ENCODE peak calls at places on chromosomes 3 and 15, in six cellular contexts. E is mesenchymal stem cell, S is neuronal stem cell, T is IMR-90, A is trophoblast cell, L is H1. M is an unnamed sample.

GRCh38 chr3:40572588-40572987 is 47.8 kb downstream of the ZNF621 start:
- DNase-seq in L (no peak), S (no peak), T (no peak), E (no peak), A (no peak), M (peak)

GRCh38 chr15:29970402-29970695 is 112.4 kb upstream of the GOLGA8J start:
- DNase-seq in L (no peak), E (peak), T (no peak), A (no peak), S (no peak), M (no peak)

GRCh38 chr3:108588616-108589015 is 622 bp downstream of the CIP2A start:
- DNase-seq in L (no peak), E (no peak), A (no peak), T (no peak), S (no peak), M (no peak)

GRCh38 chr3:133455281-133455680 is 55.4 kb downstream of the BFSP2 start:
- DNase-seq in S (no peak), A (no peak), E (no peak), L (no peak), T (no peak), M (no peak)

GRCh38 chr15:74692327-74692726 is 3.5 kb downstream of the EDC3 start:
- DNase-seq in L (no peak), S (no peak), A (no peak), T (no peak), E (no peak), M (no peak)

GRCh38 chr3:108914774-108915641 is 38.7 kb downstream of the GUCA1C start:
- DNase-seq in L (peak), E (peak), A (peak), S (peak), T (peak), M (peak)

GRCh38 chr3:120048355-120048754 is 45.9 kb downstream of the GSK3B start:
- DNase-seq in A (no peak), E (no peak), T (peak), L (no peak), S (no peak), M (no peak)

GRCh38 chr3:120438971-120439370 is 11.8 kb downstream of the FSTL1 start:
- DNase-seq in T (peak), S (no peak), A (peak), L (no peak), E (peak), M (no peak)

GRCh38 chr3:168801792-168802191 is 706.1 kb upstream of the GOLIM4 start:
- DNase-seq in S (no peak), E (peak), L (no peak), T (peak), A (peak), M (no peak)

GRCh38 chr3:170142373-170142772 is 39.2 kb downstream of the PHC3 start:
- DNase-seq in T (no peak), S (no peak), A (no peak), L (no peak), E (no peak), M (no peak)

GRCh38 chr3:63753995-63754394 is 65.1 kb upstream of the C3orf49 start:
- DNase-seq in L (no peak), A (no peak), S (no peak), E (no peak), T (no peak), M (no peak)

GRCh38 chr15:26590673-26591072 is 182.2 kb downstream of the GABRB3 start:
- DNase-seq in L (no peak), E (no peak), S (no peak), A (no peak), T (no peak), M (no peak)

DNA sequence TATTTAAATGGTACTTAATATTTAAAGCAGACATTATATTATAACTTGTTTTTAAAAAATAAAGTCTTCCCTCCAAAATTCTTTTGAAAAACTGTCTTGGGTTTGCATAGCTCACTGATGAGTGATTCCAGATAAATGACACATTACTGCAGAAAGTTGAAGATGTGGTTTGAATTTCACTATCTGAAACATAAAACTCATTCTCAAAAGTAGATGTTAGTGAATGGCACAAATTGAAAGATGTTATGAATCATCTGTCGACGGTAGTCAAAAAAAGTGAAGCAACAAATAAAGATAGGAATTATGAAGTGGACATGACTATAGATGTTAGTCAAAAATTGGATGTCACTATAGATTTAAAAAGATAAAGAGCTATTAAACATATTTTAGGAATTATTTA is 280.5 kb downstream of the GAP43 start:
- DNase-seq in E (no peak), S (no peak), A (no peak), T (peak), L (no peak), M (no peak)
- H2BK5ac ChIP-seq in E (no peak), S (no peak), A (no peak), T (no peak), L (no peak), M (no peak)

GRCh38 chr3:14357463-14357862 is 44.9 kb upstream of the SLC6A6 start:
- DNase-seq in S (no peak), L (no peak), A (no peak), T (no peak), E (peak), M (no peak)
- H3K27ac ChIP-seq in S (no peak), L (no peak), A (no peak), T (no peak), E (no peak), M (no peak)

GRCh38 chr15:24898715-24899278 is 56.0 kb upstream of the SNRPN start:
- DNase-seq in A (no peak), S (peak), T (no peak), E (no peak), L (peak), M (peak)
- H3K14ac ChIP-seq in A (no peak), S (no peak), T (no peak), E (no peak), L (no peak), M (no peak)

GRCh38 chr3:71168961-71169411 is 414.5 kb downstream of the FOXP1 start:
- DNase-seq in E (peak), L (no peak), T (peak), A (peak), S (no peak), M (no peak)
- H2BK5ac ChIP-seq in E (no peak), L (no peak), T (peak), A (no peak), S (no peak), M (no peak)

DNA sequence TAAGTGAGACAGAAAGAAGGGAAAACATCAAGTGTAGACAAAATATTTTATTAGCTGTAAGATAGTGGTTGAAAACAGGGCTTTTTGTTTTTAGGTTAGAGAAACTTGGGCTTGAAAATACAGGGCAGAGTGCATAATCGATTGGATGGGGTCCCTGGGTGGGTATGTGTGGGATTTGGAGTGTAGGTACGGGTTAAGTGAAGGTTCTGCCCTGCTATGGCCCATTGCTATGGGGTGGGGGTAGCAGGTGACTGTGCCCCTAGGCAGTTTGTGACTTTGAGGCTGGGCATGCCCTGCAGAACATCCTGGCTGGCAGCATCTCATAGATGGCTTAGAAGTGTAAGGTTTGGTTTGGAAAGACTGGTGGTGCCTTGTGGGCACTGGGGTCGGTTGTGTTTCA is 3.7 kb upstream of the FAM131A start:
- DNase-seq in S (no peak), T (no peak), E (no peak), L (no peak), A (peak), M (no peak)
- H3K27ac ChIP-seq in S (no peak), T (peak), E (peak), L (no peak), A (peak), M (no peak)

GRCh38 chr15:81312790-81313543 is 11.0 kb downstream of the STARD5 start:
- DNase-seq in S (no peak), A (peak), T (peak), L (no peak), E (peak), M (no peak)
- H3K14ac ChIP-seq in S (no peak), A (no peak), T (peak), L (no peak), E (peak), M (no peak)

DNA sequence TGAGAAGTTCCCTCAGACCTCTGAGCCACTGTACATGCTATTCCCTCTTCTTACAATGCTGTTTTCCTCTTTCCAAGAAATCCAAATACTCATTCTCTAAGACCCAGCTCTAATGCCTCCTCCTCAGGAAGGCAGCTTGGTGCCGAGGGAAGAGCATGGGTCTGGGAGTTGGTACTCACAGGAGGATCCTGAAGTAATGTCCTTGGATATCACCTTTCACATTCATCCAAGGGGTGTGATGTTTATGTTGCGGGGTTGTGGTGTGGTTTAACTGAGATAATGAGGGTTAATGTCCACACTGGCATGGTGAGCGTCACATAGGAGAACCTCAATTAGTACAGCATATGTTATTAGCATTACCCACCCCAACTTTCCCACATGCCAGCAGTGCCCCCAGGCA is 31.9 kb downstream of the MYL3 start:
- DNase-seq in A (no peak), L (peak), T (no peak), S (no peak), E (no peak), M (no peak)
- H2BK5ac ChIP-seq in A (no peak), L (no peak), T (no peak), S (no peak), E (no peak), M (no peak)

GRCh38 chr3:188042466-188042865 is 111.5 kb upstream of the LPP start:
- DNase-seq in E (no peak), T (no peak), L (no peak), S (no peak), A (no peak), M (no peak)
- H3K27ac ChIP-seq in E (no peak), T (no peak), L (no peak), S (no peak), A (no peak), M (no peak)

DNA sequence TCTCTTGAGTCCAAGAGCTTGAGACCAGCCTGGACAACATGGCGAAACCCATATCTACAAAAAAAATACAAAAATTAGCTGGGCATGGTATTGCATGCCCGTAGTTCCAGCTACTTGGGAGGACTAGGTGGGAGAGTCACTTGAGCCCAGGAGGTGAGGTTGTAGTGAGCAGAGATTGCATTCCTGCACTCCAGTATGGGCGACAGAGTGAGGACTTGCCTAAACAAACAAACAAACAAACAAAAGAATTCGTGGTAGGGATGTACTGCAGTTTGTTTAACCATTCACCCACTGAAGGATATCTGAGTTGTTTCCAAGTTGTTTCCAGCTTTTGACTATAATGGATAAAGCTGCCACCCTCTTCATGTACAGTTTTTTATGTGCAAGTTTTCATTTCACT is 7.5 kb upstream of the NMD3 start:
- DNase-seq in S (no peak), A (no peak), L (no peak), T (no peak), E (no peak), M (no peak)
- H3K14ac ChIP-seq in S (no peak), A (no peak), L (no peak), T (no peak), E (no peak), M (no peak)

GRCh38 chr15:69089258-69089657 is 71.2 kb upstream of the GLCE start:
- DNase-seq in L (no peak), E (no peak), A (no peak), T (no peak), S (no peak), M (peak)

GRCh38 chr15:69088300-69088965 is 72.0 kb upstream of the GLCE start:
- DNase-seq in T (no peak), A (peak), E (no peak), S (no peak), L (no peak), M (peak)

GRCh38 chr15:69086427-69087205 is 72.1 kb downstream of the NOX5 start:
- DNase-seq in A (no peak), S (no peak), E (no peak), L (no peak), T (no peak), M (peak)

GRCh38 chr15:69085325-69086081 is 71.0 kb downstream of the NOX5 start:
- DNase-seq in L (no peak), E (no peak), S (no peak), A (no peak), T (no peak), M (no peak)

DNA sequence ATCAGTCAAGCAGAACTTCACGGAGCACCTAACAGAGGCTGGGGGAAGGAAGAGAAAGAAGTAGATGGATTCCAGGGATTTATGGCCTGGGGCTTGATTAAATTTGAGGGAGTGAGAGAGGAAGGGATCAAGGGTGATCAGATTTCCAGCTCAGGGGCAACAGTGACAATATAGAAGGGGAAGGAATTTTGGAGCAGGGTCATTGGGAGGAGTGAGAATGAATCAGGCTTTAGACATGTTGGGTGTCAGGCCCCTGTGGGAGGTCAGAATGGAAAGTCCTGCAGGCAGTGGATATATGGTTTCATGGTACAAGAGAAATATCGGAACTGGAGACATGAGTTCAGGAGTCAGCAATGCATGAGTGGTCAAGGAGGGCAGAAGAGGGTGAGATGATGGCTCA is 72.9 kb upstream of the GLCE start:
- DNase-seq in T (no peak), E (no peak), S (no peak), L (no peak), A (no peak), M (no peak)
- H2BK5ac ChIP-seq in T (no peak), E (no peak), S (no peak), L (peak), A (no peak), M (no peak)